ENCODE peak calls at places on chromosomes 3 and 15, in seven cellular contexts. H, Y, L, I, F, Q and N are unnamed samples.

GRCh38 chr3:11335056-11335608 is 62.9 kb downstream of the ATG7 start:
- DNase-seq in I (no peak), L (peak; percentile 88), F (no peak), Q (peak; percentile 76), Y (no peak), H (no peak), N (peak; percentile 60)

GRCh38 chr15:31027948-31028586 is 36.6 kb upstream of the MTMR10 start:
- DNase-seq in F (no peak), L (peak; percentile 17), Y (no peak), H (no peak), Q (no peak), I (no peak), N (no peak)

GRCh38 chr3:153028336-153028735 is 133.7 kb upstream of the RAP2B start:
- DNase-seq in L (peak; percentile 47), H (no peak), I (no peak), Q (no peak), F (no peak), Y (no peak), N (no peak)

GRCh38 chr3:137121704-137122314 is 164.0 kb downstream of the IL20RB start:
- DNase-seq in Y (peak; percentile 27), L (peak; percentile 45), I (peak; percentile 50), Q (peak; percentile 40), F (no peak), H (peak; percentile 37), N (peak; percentile 4)

GRCh38 chr15:76866008-76866407 is 39.1 kb downstream of the SCAPER start:
- DNase-seq in H (no peak), L (no peak), Y (peak; percentile 68), I (no peak), Q (peak; percentile 57), F (no peak), N (peak; percentile 12)

GRCh38 chr3:71989165-71989564 is 204.2 kb upstream of the PROK2 start:
- DNase-seq in H (no peak), Q (peak; percentile 68), F (no peak), I (no peak), L (peak; percentile 42), Y (no peak), N (peak; percentile 78)

GRCh38 chr15:61344293-61344692 is 115.2 kb upstream of the RORA start:
- DNase-seq in F (no peak), L (no peak), Q (no peak), Y (no peak), H (no peak), I (no peak), N (no peak)

GRCh38 chr15:92005154-92005553 is 151.6 kb downstream of the SLCO3A1 start:
- DNase-seq in F (no peak), L (no peak), Q (no peak), H (no peak), Y (no peak), I (no peak), N (no peak)

GRCh38 chr15:66023322-66023972 is 154.2 kb downstream of the RAB11A start:
- DNase-seq in F (no peak), Q (no peak), H (no peak), Y (no peak), L (no peak), I (no peak), N (no peak)

GRCh38 chr3:18099611-18100010 is 325.5 kb downstream of the SATB1 start:
- DNase-seq in F (no peak), H (no peak), I (no peak), L (no peak), Q (peak; percentile 12), Y (no peak), N (peak; percentile 31)

GRCh38 chr3:65538101-65538500 is 500.6 kb downstream of the MAGI1 start:
- DNase-seq in Q (no peak), Y (no peak), L (no peak), I (no peak), H (no peak), F (no peak), N (no peak)

GRCh38 chr15:26771168-26771916 is 1.5 kb downstream of the GABRB3 start:
- DNase-seq in F (peak; percentile 67), Y (peak; percentile 63), I (no peak), L (no peak), Q (no peak), H (no peak), N (no peak)

GRCh38 chr3:139238281-139239030 is 105.4 kb upstream of the MRPS22 start:
- DNase-seq in H (no peak), L (no peak), F (peak; percentile 63), Y (no peak), I (no peak), Q (peak; percentile 45), N (no peak)

GRCh38 chr3:49841126-49841525 is 15.2 kb downstream of the TRAIP start:
- DNase-seq in L (peak; percentile 32), H (no peak), Q (no peak), I (no peak), F (no peak), Y (no peak), N (peak; percentile 38)

GRCh38 chr3:174000675-174001074 is 603.1 kb downstream of the NLGN1 start:
- DNase-seq in L (no peak), H (no peak), Q (no peak), I (no peak), F (no peak), Y (no peak), N (no peak)

DNA sequence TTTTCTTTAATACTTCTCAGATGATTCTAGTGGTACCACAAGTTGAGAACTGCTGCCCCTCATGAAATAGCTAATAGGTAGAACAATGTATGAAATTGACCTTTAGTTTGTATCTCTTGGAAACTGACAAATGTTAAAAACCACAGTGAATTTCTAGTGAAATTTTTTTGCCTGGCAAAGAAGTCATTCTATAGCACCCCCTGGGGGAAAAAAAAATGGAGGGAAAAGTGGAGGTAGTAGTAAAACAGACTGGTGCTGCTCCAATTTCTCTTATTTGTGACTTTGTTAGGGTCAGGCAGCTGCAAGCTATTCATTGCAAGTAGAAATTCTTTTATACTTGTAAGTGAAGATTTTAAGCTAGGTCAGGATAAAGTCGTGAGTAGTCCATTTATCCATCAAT is 605.0 kb downstream of the NLGN1 start:
- DNase-seq in I (no peak), Q (no peak), H (no peak), L (peak; percentile 5), Y (no peak), F (no peak), N (peak; percentile 36)
- TF ChIP-seq CTCF in I (no peak), Q (peak; percentile 25), H (no peak), L (no peak), Y (no peak), F (no peak), N (no peak)

DNA sequence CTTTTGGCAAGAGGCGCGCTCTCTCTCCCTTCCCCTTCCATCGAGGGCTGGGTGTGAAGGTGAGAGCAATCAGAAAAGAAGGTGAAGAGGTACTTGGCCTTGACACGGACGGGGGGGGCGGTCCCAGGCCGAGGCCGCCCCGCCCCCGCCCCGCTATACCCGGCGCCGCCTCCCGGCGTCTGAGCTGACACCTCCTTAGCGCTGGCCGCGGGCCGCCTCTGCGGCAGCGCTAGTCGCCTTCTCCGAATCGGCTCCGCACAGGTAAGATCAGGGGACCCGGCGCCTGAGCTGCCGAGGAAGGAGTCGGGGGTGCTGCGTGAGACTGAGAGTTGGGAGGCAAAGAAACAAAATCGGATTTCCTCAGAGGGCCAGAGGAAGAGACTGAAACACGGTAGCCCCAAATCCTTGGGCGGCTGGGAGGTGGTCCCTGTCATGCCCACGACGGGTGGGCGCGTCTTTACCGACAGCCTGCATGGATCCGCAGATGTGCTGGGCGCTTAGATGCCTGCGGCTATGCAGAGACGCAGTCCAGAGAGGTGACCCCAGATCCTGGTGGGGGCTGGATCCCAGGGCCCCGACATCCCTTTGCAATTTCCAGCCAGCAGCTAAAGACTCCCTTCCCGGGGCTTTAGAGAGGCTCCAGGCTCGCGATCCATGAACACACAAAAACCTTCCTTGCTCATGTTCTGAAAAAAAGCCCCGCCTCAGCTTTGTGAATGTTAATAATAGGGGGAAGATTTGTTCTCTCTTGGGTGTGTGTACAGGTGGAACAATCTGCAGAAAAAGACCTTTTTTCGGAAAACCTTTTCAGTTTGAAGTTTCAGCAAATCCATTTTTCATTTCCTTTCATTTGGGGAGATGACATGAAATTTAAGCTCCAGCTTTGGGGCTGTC is at the start of gene ENTPD3:
- DNase-seq in L (no peak), H (no peak), Q (no peak), I (no peak), Y (no peak), F (peak; percentile 38), N (peak; percentile 4)
- H3K4me3 ChIP-seq in L (peak within 1 kb of the TSS; percentile 49), H (no peak within 1 kb of the TSS), Q (peak within 1 kb of the TSS; percentile 33), I (peak within 1 kb of the TSS; percentile 29), Y (peak within 1 kb of the TSS; percentile 40), F (peak within 1 kb of the TSS; percentile 25), N (peak within 1 kb of the TSS; percentile 20)

GRCh38 chr3:160883373-160883772 is 127.3 kb downstream of the PPM1L start:
- DNase-seq in I (no peak), Q (no peak), H (no peak), L (no peak), F (no peak), Y (no peak), N (no peak)

GRCh38 chr3:160879859-160880258 is 123.8 kb downstream of the PPM1L start:
- DNase-seq in Y (no peak), I (no peak), Q (no peak), F (no peak), H (no peak), L (no peak), N (no peak)

GRCh38 chr3:160886421-160886820 is 130.4 kb downstream of the PPM1L start:
- DNase-seq in Y (no peak), H (no peak), I (no peak), Q (no peak), F (no peak), L (no peak), N (no peak)

DNA sequence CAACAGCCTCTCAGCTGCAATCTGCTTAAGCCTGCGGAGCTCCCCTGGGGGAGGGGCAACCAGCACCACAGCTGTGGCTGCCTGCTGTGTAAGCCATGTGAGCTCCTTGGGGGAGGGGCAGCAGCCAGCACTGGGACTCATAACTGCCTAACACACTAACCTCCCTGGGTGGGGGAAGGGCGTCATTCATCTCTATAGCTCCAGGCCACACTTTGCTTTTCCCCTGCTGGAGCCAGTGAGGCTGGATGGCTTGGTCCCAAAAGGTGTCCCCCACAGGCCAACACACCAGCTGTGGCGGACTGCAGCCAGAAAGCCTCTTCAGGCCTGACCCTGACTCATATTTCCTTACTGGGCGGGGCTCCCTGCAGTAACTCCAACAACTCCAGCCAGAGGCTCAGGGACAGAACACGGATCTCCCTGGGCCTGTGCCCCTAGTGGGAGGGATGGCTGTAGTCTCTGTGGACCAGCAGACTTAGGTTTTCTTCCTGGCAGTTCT is 129.8 kb downstream of the PPM1L start:
- DNase-seq in Y (peak; percentile 93), I (no peak), L (peak; percentile 25), Q (peak; percentile 22), F (peak; percentile 62), H (peak; percentile 55), N (peak; percentile 7)
- TF ChIP-seq CTCF in Y (no peak), I (no peak), L (no peak), Q (no peak), F (no peak), H (no peak), N (no peak)

GRCh38 chr15:72202302-72202701 is 4.7 kb upstream of the GRAMD2A start:
- DNase-seq in H (peak; percentile 34), F (no peak), I (no peak), Q (no peak), L (no peak), Y (no peak), N (no peak)

GRCh38 chr15:72200395-72201237 is 3.0 kb upstream of the GRAMD2A start:
- DNase-seq in F (no peak), I (no peak), Q (no peak), L (no peak), H (no peak), Y (no peak), N (no peak)

GRCh38 chr15:72199721-72200212 is 2.2 kb upstream of the GRAMD2A start:
- DNase-seq in I (peak; percentile 87), F (peak; percentile 77), Q (peak; percentile 72), Y (peak; percentile 86), L (peak; percentile 80), H (peak; percentile 90), N (peak; percentile 88)

GRCh38 chr15:72202801-72203506 is 5.4 kb upstream of the GRAMD2A start:
- DNase-seq in F (no peak), H (no peak), L (no peak), Q (no peak), Y (no peak), I (no peak), N (no peak)

GRCh38 chr15:72201346-72202029 is 3.9 kb upstream of the GRAMD2A start:
- DNase-seq in Q (no peak), Y (no peak), F (no peak), L (no peak), I (no peak), H (no peak), N (no peak)
- H3K4me3 ChIP-seq in Q (no peak overlapping the region), Y (no peak overlapping the region), F (no peak overlapping the region), L (no peak overlapping the region), I (no peak overlapping the region), H (no peak overlapping the region), N (no peak overlapping the region)